ENCODE peak calls at places on chromosomes 12 and 14, in five cellular contexts. Q is GM12865, B is OCI-LY7, I is GM23338, R is GM06990. Y is an unnamed sample.

GRCh38 chr12:107319536-107320030 is 226.2 kb upstream of the CRY1 start:
- DNase-seq in R (no peak), B (no peak), I (no peak), Q (no peak), Y (no peak)

GRCh38 chr12:125136702-125137101 is 71.5 kb downstream of the AACS start:
- DNase-seq in Q (no peak), I (no peak), B (no peak), R (no peak), Y (no peak)

GRCh38 chr12:131067993-131068942 is 114.6 kb downstream of the ADGRD1 start:
- DNase-seq in R (no peak), Q (no peak), I (no peak), B (no peak), Y (no peak)

GRCh38 chr12:2636741-2637140 is 158.0 kb upstream of the FKBP4 start:
- DNase-seq in R (no peak), Q (no peak), B (no peak), I (no peak), Y (no peak)

GRCh38 chr12:11822071-11822818 is 172.8 kb downstream of the ETV6 start:
- DNase-seq in R (peak), I (no peak), Q (peak), B (peak), Y (no peak)

GRCh38 chr12:49403887-49404517 is 36.7 kb downstream of the SPATS2 start:
- DNase-seq in I (no peak), Q (no peak), R (no peak), B (no peak), Y (no peak)

GRCh38 chr12:99282086-99282485 is 365.5 kb upstream of the GARIN6 start:
- DNase-seq in I (no peak), R (no peak), Q (no peak), B (peak), Y (no peak)

GRCh38 chr14:95442633-95443021 is 73.8 kb downstream of the SYNE3 start:
- DNase-seq in I (peak), Q (peak), B (peak), R (peak), Y (peak)

GRCh38 chr12:110109037-110109836 is 14.9 kb upstream of the IFT81 start:
- DNase-seq in Q (no peak), R (no peak), B (no peak), I (peak), Y (peak)

GRCh38 chr12:47991106-47991550 is 13.1 kb downstream of the COL2A1 start:
- DNase-seq in I (no peak), R (no peak), Q (no peak), B (no peak), Y (no peak)

GRCh38 chr12:125332900-125333299 is 267.7 kb downstream of the AACS start:
- DNase-seq in B (no peak), I (peak), R (no peak), Q (no peak), Y (no peak)

GRCh38 chr14:96398432-96398831 is 6.5 kb downstream of the AK7 start:
- DNase-seq in R (no peak), I (no peak), Q (no peak), B (no peak), Y (no peak)

GRCh38 chr12:120903382-120903817 is 758 bp downstream of the SPPL3 start:
- DNase-seq in B (peak), Q (peak), R (peak), I (peak), Y (peak)

GRCh38 chr12:1532367-1532752 is 62.0 kb downstream of the FBXL14 start:
- DNase-seq in Q (no peak), R (no peak), I (no peak), B (no peak), Y (no peak)

GRCh38 chr12:92860521-92860920 is 68.6 kb downstream of the EEA1 start:
- DNase-seq in R (no peak), Q (no peak), I (no peak), B (no peak), Y (no peak)

GRCh38 chr12:114221976-114222630 is 183.8 kb downstream of the TBX5 start:
- DNase-seq in B (no peak), Q (no peak), R (no peak), I (peak), Y (no peak)

GRCh38 chr12:96198970-96199369 is 4.8 kb downstream of the ELK3 start:
- DNase-seq in I (no peak), Q (peak), R (peak), B (no peak), Y (peak)

GRCh38 chr12:46446645-46447044 is 74.1 kb upstream of the SLC38A2 start:
- DNase-seq in R (no peak), I (no peak), Q (no peak), B (no peak), Y (no peak)

GRCh38 chr14:105258846-105259245 is 10.5 kb downstream of the BTBD6 start:
- DNase-seq in Q (no peak), I (no peak), R (no peak), B (no peak), Y (no peak)

GRCh38 chr14:100529561-100530031 is 57.6 kb downstream of the BEGAIN start:
- DNase-seq in R (peak), I (no peak), B (no peak), Q (no peak), Y (no peak)

GRCh38 chr12:26567126-26567525 is 265.9 kb downstream of the ITPR2 start:
- DNase-seq in R (no peak), B (no peak), I (no peak), Q (no peak), Y (no peak)

GRCh38 chr12:22350817-22351371 is 16.4 kb upstream of the ST8SIA1 start:
- DNase-seq in I (no peak), B (no peak), R (no peak), Q (no peak), Y (no peak)

GRCh38 chr14:22479132-22479531 is 109.9 kb downstream of the DAD1 start:
- DNase-seq in Q (no peak), I (no peak), B (no peak), R (no peak), Y (no peak)

GRCh38 chr12:32595251-32595650 is 83.8 kb upstream of the DNM1L start:
- DNase-seq in I (no peak), B (no peak), R (no peak), Q (no peak), Y (no peak)

GRCh38 chr12:123041042-123041531 is 60.6 kb downstream of the ARL6IP4 start:
- DNase-seq in B (peak), I (no peak), R (no peak), Q (no peak), Y (no peak)

GRCh38 chr12:103503546-103504480 is 8.0 kb upstream of the C12orf42 start:
- DNase-seq in I (peak), Q (peak), R (peak), B (peak), Y (no peak)

GRCh38 chr12:7293670-7294069 is 10.2 kb upstream of the ACSM4 start:
- DNase-seq in R (no peak), Q (no peak), I (no peak), B (no peak), Y (no peak)

GRCh38 chr12:54629925-54630324 is 4.8 kb downstream of the LACRT start:
- DNase-seq in I (no peak), Q (no peak), R (no peak), B (no peak), Y (no peak)
- TF ChIP-seq CTCF in I (no peak), Q (no peak), R (no peak), B (no peak), Y (no peak)

GRCh38 chr12:40031965-40032364 is 73.9 kb downstream of the SLC2A13 start:
- DNase-seq in Q (no peak), R (no peak), B (no peak), I (no peak), Y (no peak)
- TF ChIP-seq CTCF in Q (no peak), R (no peak), B (peak), I (no peak), Y (no peak)

DNA sequence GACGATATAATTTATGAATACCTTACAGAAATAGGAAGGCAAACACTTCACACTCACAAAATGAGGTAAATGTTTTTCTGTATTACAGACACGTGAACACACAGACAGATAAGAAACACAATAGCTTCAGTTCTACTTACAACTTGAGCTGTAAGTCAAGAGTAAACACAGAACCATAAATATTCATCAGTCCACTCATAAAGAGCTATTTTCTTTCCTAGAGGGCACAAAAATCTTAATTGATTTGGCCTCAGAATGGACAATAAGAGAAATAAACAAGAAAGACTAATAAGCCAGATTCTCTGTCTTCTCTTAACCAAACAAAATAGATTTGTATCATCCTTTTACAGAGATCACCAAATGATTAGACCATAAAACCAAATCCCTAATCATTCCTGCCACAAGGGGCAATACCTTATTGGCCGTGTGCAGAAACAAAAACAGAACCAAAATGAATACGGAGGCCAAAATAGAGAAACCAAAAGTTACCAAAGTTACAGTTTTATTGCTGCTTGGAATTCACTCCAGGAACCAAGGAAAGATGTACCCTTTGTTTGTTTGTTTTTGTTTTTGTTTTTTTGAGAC is 38.1 kb upstream of the GARIN2 start:
- DNase-seq in R (no peak), I (peak), B (no peak), Q (no peak), Y (no peak)
- TF ChIP-seq CTCF in R (no peak), I (peak), B (peak), Q (no peak), Y (no peak)

DNA sequence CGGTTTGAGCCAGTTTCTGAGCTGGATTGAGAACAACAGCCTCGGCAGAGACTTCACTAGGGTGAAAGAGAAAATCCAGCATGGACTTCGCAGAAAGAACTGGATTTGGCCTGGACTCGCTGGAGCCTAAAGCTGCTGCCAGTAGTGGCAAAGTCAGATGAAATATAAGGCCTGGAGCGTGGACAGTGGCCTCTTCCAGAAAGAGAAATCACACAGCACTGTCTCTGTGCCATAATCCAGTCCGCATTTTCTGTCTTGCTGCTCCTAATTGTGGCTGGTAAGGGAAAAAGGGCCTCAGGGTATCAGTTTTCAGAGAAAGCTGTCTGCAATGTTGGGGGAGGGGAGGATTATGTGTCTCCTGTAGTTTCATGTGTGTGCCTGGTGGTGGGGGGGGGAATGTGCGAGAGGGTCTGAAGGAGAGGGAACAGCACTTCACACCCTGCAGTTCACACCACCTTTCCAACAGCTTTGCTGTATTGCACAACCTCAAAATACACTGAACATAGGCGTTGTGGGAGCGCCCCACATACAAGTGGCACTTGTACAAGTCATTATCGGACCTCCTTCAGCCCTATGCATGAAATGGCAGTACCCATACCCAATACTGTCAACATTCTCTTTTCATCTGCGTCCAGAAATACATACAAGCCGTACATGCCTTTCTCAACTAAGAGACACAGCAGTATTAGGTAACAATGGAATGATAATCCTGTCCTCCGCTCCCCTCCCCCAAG is 107.6 kb upstream of the ATF7IP start:
- DNase-seq in R (peak), I (peak), Q (peak), B (peak), Y (peak)
- TF ChIP-seq CTCF in R (no peak), I (no peak), Q (no peak), B (peak), Y (no peak)

GRCh38 chr12:112418248-112418595 is 525 bp upstream of the PTPN11 start:
- DNase-seq in R (peak), B (peak), Q (peak), I (no peak), Y (no peak)

GRCh38 chr12:112421363-112421762 is 2.6 kb downstream of the PTPN11 start:
- DNase-seq in Q (no peak), B (no peak), R (no peak), I (no peak), Y (no peak)

GRCh38 chr12:112418596-112419268 is at the start of gene PTPN11:
- DNase-seq in I (peak), Q (peak), R (peak), B (peak), Y (peak)

GRCh38 chr12:112420740-112421139 is 2.0 kb downstream of the PTPN11 start:
- DNase-seq in I (no peak), Q (no peak), B (no peak), R (no peak), Y (no peak)

DNA sequence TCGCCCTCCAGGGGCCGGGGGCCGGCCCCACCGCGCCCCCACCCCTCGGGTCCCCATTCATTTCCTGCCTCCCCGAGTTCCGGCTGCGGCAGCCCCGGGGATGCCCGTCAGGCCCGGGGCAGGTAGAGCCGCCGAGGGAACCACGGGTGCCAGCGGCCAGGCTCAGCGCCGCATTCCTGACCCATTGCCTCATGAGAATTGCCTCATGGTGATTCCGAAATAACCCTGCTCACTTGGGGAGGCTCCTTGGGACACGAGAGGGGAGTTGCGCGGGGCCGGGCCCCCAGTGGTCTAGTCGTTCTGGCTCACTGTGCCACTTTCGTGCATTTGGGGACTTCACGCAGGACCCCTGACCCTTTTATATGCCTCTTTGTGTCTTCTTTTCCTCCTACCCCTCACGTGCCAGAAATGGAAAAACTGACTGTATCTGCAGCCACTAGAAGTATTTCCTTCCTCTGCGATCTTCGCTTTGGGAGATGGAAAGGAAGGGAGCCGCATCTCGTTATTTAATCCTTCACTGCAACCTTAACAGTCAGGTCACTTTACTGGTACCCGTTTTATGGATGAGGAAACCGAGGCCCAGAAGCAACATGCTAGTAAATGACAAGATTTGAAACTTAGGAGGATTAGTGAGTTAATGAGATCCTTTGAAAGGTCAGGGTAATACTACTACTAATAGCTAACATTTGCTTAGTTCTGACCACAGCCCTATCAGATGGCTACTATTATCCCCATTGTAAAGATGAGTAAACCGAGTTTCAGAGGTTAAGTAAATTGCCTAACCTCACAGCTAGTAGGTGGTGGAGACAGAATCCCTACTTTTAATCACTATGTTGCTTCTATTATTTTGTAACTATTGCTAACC is 754 bp downstream of the PTPN11 start:
- DNase-seq in Q (peak), B (no peak), I (peak), R (no peak), Y (peak)
- TF ChIP-seq CTCF in Q (no peak), B (peak), I (no peak), R (no peak), Y (no peak)

GRCh38 chr14:29999013-29999539 is 71.4 kb upstream of the PRKD1 start:
- DNase-seq in R (no peak), Q (no peak), B (no peak), I (peak), Y (no peak)
- TF ChIP-seq CTCF in R (no peak), Q (no peak), B (no peak), I (no peak), Y (no peak)

GRCh38 chr12:93984005-93984404 is 164.4 kb upstream of the PLXNC1 start:
- DNase-seq in I (no peak), B (no peak), R (no peak), Q (no peak), Y (no peak)
- TF ChIP-seq CTCF in I (no peak), B (no peak), R (no peak), Q (no peak), Y (no peak)